ENCODE peak calls at places on chromosome X, in five cellular contexts. Y is fibroblast of pulmonary artery, G is PC-3, C is fibroblast of lung, S is progenitor cell of endocrine pancreas. D is an unnamed sample.

GRCh38 chrX:112941209-112941788 is 100.7 kb upstream of the AMOT start:
- DNase-seq in Y (no peak), C (no peak), G (peak; percentile 1), S (no peak), D (no peak)

GRCh38 chrX:110733166-110733565 is 62.5 kb downstream of the CHRDL1 start:
- DNase-seq in G (no peak), C (peak; percentile 41), S (no peak), Y (no peak), D (no peak)

GRCh38 chrX:126994011-126994410 is 174.5 kb downstream of the PRR32 start:
- DNase-seq in G (no peak), S (no peak), C (no peak), Y (no peak), D (peak; percentile 4)

GRCh38 chrX:107465932-107466620 is 16.6 kb downstream of the FRMPD3 start:
- DNase-seq in G (no peak), Y (no peak), C (no peak), S (no peak), D (no peak)

GRCh38 chrX:149641432-149641831 is 9.8 kb upstream of the TMEM185A start:
- DNase-seq in Y (no peak), C (no peak), S (no peak), G (no peak), D (no peak)

GRCh38 chrX:27878862-27879261 is 71.1 kb downstream of the MAGEB10 start:
- DNase-seq in G (no peak), Y (no peak), C (no peak), S (no peak), D (no peak)

GRCh38 chrX:6683353-6683752 is 148.4 kb upstream of the VCX3A start:
- DNase-seq in S (no peak), G (no peak), C (no peak), Y (no peak), D (no peak)

GRCh38 chrX:69493193-69493592 is 10.9 kb upstream of the NALF2 start:
- DNase-seq in G (peak; percentile 53), C (no peak), Y (peak; percentile 21), S (peak; percentile 30), D (peak; percentile 61)

GRCh38 chrX:926070-926469 is 286.4 kb downstream of the CRLF2 start:
- DNase-seq in C (no peak), G (no peak), S (no peak), Y (no peak), D (no peak)

GRCh38 chrX:72536542-72536941 is 36.1 kb downstream of the HDAC8 start:
- DNase-seq in S (no peak), Y (no peak), C (no peak), G (no peak), D (no peak)

GRCh38 chrX:119758682-119759332 is 419 bp downstream of the SOWAHD start:
- DNase-seq in C (no peak), Y (no peak), G (no peak), S (peak; percentile 25), D (peak; percentile 39)

GRCh38 chrX:67044029-67044653 is 405.3 kb upstream of the EDA2R start:
- DNase-seq in Y (no peak), G (no peak), S (no peak), C (no peak), D (no peak)

GRCh38 chrX:53047228-53047627 is 1.4 kb upstream of the GPR173 start:
- DNase-seq in S (no peak), Y (peak; percentile 16), C (no peak), G (peak; percentile 34), D (no peak)

GRCh38 chrX:16838202-16839066 is 31.7 kb downstream of the RBBP7 start:
- DNase-seq in G (no peak), C (peak; percentile 86), S (no peak), Y (peak; percentile 84), D (peak; percentile 52)

GRCh38 chrX:2492536-2493218 is 8.1 kb downstream of the DHRSX start:
- DNase-seq in S (no peak), C (no peak), Y (no peak), G (no peak), D (no peak)

GRCh38 chrX:76253432-76253831 is 80.6 kb downstream of the PBDC1 start:
- DNase-seq in S (no peak), Y (peak; percentile 55), C (peak; percentile 18), G (peak; percentile 56), D (peak; percentile 25)

GRCh38 chrX:108584617-108585211 is 145.1 kb downstream of the COL4A5 start:
- DNase-seq in S (no peak), Y (peak; percentile 20), G (peak; percentile 25), C (no peak), D (peak; percentile 20)

GRCh38 chrX:43949669-43950068 is 23.5 kb downstream of the NDP start:
- DNase-seq in G (peak; percentile 46), S (peak; percentile 16), C (no peak), Y (no peak), D (peak; percentile 59)
- TF ChIP-seq CTCF in G (peak; percentile 59), S (peak; percentile 58), C (peak; percentile 37), Y (peak; percentile 43), D (peak; percentile 45)

GRCh38 chrX:30065226-30065625 is 150.1 kb upstream of the MAGEB2 start:
- DNase-seq in G (peak; percentile 27), S (no peak), Y (peak; percentile 42), C (peak; percentile 65), D (no peak)

GRCh38 chrX:30060718-30061117 is 154.6 kb upstream of the MAGEB2 start:
- DNase-seq in Y (peak; percentile 31), S (no peak), C (peak; percentile 6), G (peak; percentile 47), D (peak; percentile 13)
- TF ChIP-seq CTCF in Y (peak; percentile 55), S (peak; percentile 78), C (peak; percentile 53), G (peak; percentile 67), D (peak; percentile 59)

DNA sequence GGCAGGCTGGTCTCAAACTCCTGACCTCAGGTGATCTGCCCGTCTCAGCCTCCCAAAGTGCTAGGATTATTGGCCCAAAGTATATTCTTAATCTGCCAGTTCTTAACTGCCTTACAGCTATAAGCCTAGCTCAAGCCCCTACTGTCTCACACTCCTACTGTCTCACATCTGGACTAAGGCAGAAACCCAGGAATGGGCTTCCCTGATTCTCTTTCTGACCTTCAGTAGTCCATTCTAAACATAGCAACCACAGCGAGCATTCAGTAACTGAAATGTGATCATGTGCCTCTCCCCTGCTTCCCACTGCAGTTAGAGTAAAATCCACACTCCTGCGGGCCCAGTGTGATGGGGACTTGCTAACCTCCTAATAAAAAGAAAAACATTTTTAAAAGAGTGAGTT is 58.9 kb downstream of the MTMR1 start:
- DNase-seq in G (no peak), S (no peak), C (no peak), Y (no peak), D (no peak)
- TF ChIP-seq CTCF in G (no peak), S (no peak), C (no peak), Y (no peak), D (no peak)

DNA sequence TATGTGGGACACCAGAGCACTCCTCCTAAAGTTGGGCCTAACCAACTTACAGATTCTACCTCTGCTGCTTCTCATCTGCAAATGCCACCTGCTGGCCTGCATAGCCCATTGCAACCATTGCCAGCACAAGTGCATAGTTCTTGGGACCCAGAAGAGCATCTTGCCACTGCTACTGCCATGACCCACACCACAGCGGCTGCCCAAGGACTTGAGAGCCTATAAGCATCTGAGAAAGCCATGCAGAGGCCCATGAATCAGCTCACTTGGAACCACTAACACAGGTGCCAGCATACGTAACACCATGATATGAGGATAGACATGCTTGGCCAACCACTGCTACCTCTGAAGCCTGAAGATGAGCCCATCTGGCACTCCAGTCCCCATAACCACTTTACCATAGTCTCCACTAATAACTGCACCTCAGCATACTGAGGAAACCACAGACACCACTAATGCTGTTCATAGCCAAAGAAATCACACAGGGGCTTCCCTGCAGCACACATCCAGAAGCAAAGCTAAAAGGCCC is 258.1 kb upstream of the AGTR2 start:
- DNase-seq in G (peak; percentile 5), C (no peak), Y (no peak), S (no peak), D (no peak)
- TF ChIP-seq CTCF in G (peak; percentile 22), C (no peak), Y (peak; percentile 4), S (peak; percentile 23), D (no peak)

DNA sequence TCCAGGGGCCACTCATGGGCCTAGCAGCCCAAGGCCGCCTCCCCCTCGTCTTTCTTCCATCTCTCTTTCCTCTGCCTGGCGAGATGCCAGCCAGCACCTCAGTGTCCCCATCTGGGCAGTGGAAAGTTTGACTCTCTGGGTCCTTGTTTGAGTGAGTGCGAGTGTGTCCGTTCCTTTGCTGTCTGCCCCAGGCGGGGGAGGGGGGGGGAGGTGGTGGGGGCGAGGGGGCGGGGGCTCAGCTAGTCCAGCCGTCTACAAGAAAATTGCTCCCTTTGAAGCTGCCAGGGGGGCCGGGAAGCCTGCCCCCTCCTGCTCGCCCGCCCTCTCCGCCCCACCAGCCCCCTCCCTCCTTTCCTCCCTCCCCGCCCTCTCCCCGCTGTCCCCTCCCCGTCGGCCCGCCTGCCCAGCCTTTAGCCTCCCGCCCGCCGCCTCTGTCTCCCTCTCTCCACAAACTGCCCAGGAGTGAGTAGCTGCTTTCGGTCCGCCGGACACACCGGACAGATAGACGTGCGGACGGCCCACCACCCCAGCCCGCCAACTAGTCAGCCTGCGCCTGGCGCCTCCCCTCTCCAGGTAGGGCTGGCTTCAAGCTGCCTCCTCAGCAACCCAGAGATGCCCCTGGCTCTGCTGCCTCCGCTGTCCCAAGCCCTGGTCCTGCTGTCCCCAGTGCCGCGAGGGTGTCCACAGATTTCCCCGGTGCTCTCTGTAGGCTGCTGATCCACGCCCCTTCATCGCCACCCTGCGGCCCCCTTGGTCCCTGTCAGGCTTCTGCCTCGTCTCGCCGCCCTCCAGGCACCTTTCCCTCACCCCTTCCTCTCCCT is at the start of gene BGN:
- DNase-seq in C (peak; percentile 78), Y (peak; percentile 70), S (no peak), G (no peak), D (peak; percentile 58)
- TF ChIP-seq CTCF in C (peak; percentile 43), Y (peak; percentile 43), S (peak; percentile 26), G (peak; percentile 9), D (peak; percentile 22)

GRCh38 chrX:148337873-148338272 is 162.5 kb upstream of the AFF2 start:
- DNase-seq in C (no peak), Y (no peak), S (no peak), G (no peak), D (no peak)
- TF ChIP-seq CTCF in C (no peak), Y (no peak), S (no peak), G (no peak), D (no peak)